ENCODE peak calls at places on chromosome 13, in six cellular contexts. One of them, this sample, is unnamed. For H3K4me1 and H3K9me2, the result is how much of the 10 kb centered on the place peaks cover.

GRCh38 chr13:41520016-41520698 is 62.8 kb downstream of the RGCC start:
- DNase-seq in GM23338: no peak
- DNase-seq in hepatocyte: no peak
- DNase-seq in Karpas-422: peak
- DNase-seq in GM23248: peak
- DNase-seq in HCT116: no peak
- DNase-seq in this sample: no peak

GRCh38 chr13:30021611-30022010 is 171.2 kb upstream of the UBL3 start:
- DNase-seq in GM23338: no peak
- DNase-seq in hepatocyte: no peak
- DNase-seq in Karpas-422: no peak
- DNase-seq in GM23248: peak
- DNase-seq in HCT116: no peak
- DNase-seq in this sample: no peak

GRCh38 chr13:42836930-42837329 is 55.5 kb downstream of the FAM216B start:
- DNase-seq in GM23338: peak
- DNase-seq in hepatocyte: peak
- DNase-seq in Karpas-422: peak
- DNase-seq in GM23248: peak
- DNase-seq in HCT116: peak
- DNase-seq in this sample: peak

GRCh38 chr13:110442946-110443632 is 118.4 kb downstream of the RAB20 start:
- DNase-seq in GM23338: no peak
- DNase-seq in hepatocyte: no peak
- DNase-seq in Karpas-422: no peak
- DNase-seq in GM23248: peak
- DNase-seq in HCT116: no peak
- DNase-seq in this sample: peak

GRCh38 chr13:108267338-108267737 is 2.2 kb upstream of the TNFSF13B start:
- DNase-seq in GM23338: no peak
- DNase-seq in hepatocyte: no peak
- DNase-seq in Karpas-422: no peak
- DNase-seq in GM23248: no peak
- DNase-seq in HCT116: no peak
- DNase-seq in this sample: no peak

GRCh38 chr13:33690321-33690720 is 127.6 kb upstream of the RFC3 start:
- DNase-seq in GM23338: no peak
- DNase-seq in hepatocyte: no peak
- DNase-seq in Karpas-422: no peak
- DNase-seq in GM23248: no peak
- DNase-seq in HCT116: no peak
- DNase-seq in this sample: no peak

GRCh38 chr13:93603043-93603442 is 376.4 kb downstream of the GPC6 start:
- DNase-seq in GM23338: peak
- DNase-seq in hepatocyte: no peak
- DNase-seq in Karpas-422: no peak
- DNase-seq in GM23248: peak
- DNase-seq in HCT116: no peak
- DNase-seq in this sample: peak

GRCh38 chr13:26184791-26185250 is 37.3 kb downstream of the RNF6 start:
- DNase-seq in GM23338: peak
- DNase-seq in hepatocyte: peak
- DNase-seq in Karpas-422: peak
- DNase-seq in GM23248: peak
- DNase-seq in HCT116: peak
- DNase-seq in this sample: peak

GRCh38 chr13:90594694-90595093 is 752.8 kb upstream of the MIR17HG start:
- DNase-seq in GM23338: no peak
- DNase-seq in hepatocyte: no peak
- DNase-seq in Karpas-422: no peak
- DNase-seq in GM23248: peak
- DNase-seq in HCT116: no peak
- DNase-seq in this sample: peak

GRCh38 chr13:39957868-39958676 is 302.6 kb downstream of the COG6 start:
- DNase-seq in GM23338: no peak
- DNase-seq in hepatocyte: no peak
- DNase-seq in Karpas-422: no peak
- DNase-seq in GM23248: no peak
- DNase-seq in HCT116: no peak
- DNase-seq in this sample: no peak

GRCh38 chr13:44088409-44088808 is 208.7 kb downstream of the LACC1 start:
- DNase-seq in GM23338: no peak
- DNase-seq in hepatocyte: no peak
- DNase-seq in Karpas-422: no peak
- DNase-seq in GM23248: no peak
- DNase-seq in HCT116: no peak
- DNase-seq in this sample: no peak

GRCh38 chr13:33258437-33259193 is 26.9 kb downstream of the STARD13 start:
- DNase-seq in GM23338: no peak
- DNase-seq in hepatocyte: no peak
- DNase-seq in Karpas-422: no peak
- DNase-seq in GM23248: peak
- DNase-seq in HCT116: no peak
- DNase-seq in this sample: no peak

GRCh38 chr13:97629601-97630272 is 195.8 kb downstream of the RAP2A start:
- DNase-seq in GM23338: no peak
- DNase-seq in hepatocyte: no peak
- DNase-seq in Karpas-422: no peak
- DNase-seq in GM23248: no peak
- DNase-seq in HCT116: no peak
- DNase-seq in this sample: no peak

GRCh38 chr13:35891973-35892441 is 239.2 kb downstream of the DCLK1 start:
- DNase-seq in GM23338: no peak
- DNase-seq in hepatocyte: peak
- DNase-seq in Karpas-422: no peak
- DNase-seq in GM23248: peak
- DNase-seq in HCT116: no peak
- DNase-seq in this sample: peak

GRCh38 chr13:45564108-45564507 is 51.4 kb downstream of the ERICH6B start:
- DNase-seq in GM23338: no peak
- DNase-seq in hepatocyte: peak
- DNase-seq in Karpas-422: peak
- DNase-seq in GM23248: peak
- DNase-seq in HCT116: no peak
- DNase-seq in this sample: peak

GRCh38 chr13:109873351-109874123 is 87.2 kb upstream of the IRS2 start:
- DNase-seq in GM23338: no peak
- DNase-seq in hepatocyte: no peak
- DNase-seq in Karpas-422: no peak
- DNase-seq in GM23248: no peak
- DNase-seq in HCT116: no peak
- DNase-seq in this sample: no peak

GRCh38 chr13:109778102-109778542 is 8.3 kb downstream of the IRS2 start:
- DNase-seq in GM23338: no peak
- DNase-seq in hepatocyte: peak
- DNase-seq in Karpas-422: no peak
- DNase-seq in GM23248: peak
- DNase-seq in HCT116: no peak
- DNase-seq in this sample: peak

GRCh38 chr13:69585656-69586055 is 522.0 kb upstream of the ATXN8OS start:
- DNase-seq in GM23338: peak
- DNase-seq in hepatocyte: no peak
- DNase-seq in Karpas-422: no peak
- DNase-seq in GM23248: no peak
- DNase-seq in HCT116: no peak
- DNase-seq in this sample: peak

GRCh38 chr13:94195715-94196114 is 283.8 kb downstream of the DCT start:
- DNase-seq in GM23338: no peak
- DNase-seq in hepatocyte: peak
- DNase-seq in Karpas-422: no peak
- DNase-seq in GM23248: peak
- DNase-seq in HCT116: no peak
- DNase-seq in this sample: peak

GRCh38 chr13:90447034-90447734 is 900.3 kb upstream of the MIR17HG start:
- DNase-seq in GM23338: no peak
- DNase-seq in hepatocyte: no peak
- DNase-seq in Karpas-422: no peak
- DNase-seq in GM23248: no peak
- DNase-seq in HCT116: no peak
- DNase-seq in this sample: peak

GRCh38 chr13:33213797-33214196 is 71.8 kb downstream of the STARD13 start:
- DNase-seq in GM23338: peak
- DNase-seq in hepatocyte: no peak
- DNase-seq in Karpas-422: no peak
- DNase-seq in GM23248: peak
- DNase-seq in HCT116: no peak
- DNase-seq in this sample: no peak

GRCh38 chr13:70042193-70042592 is 65.4 kb upstream of the ATXN8OS start:
- DNase-seq in GM23338: no peak
- DNase-seq in hepatocyte: peak
- DNase-seq in Karpas-422: no peak
- DNase-seq in GM23248: no peak
- DNase-seq in HCT116: no peak
- DNase-seq in this sample: no peak

GRCh38 chr13:71962735-71963134 is 95.7 kb upstream of the DACH1 start:
- DNase-seq in GM23338: peak
- DNase-seq in hepatocyte: no peak
- DNase-seq in Karpas-422: no peak
- DNase-seq in GM23248: no peak
- DNase-seq in HCT116: no peak
- DNase-seq in this sample: no peak

GRCh38 chr13:92967923-92968322 is 258.7 kb upstream of the GPC6 start:
- DNase-seq in GM23338: peak
- DNase-seq in hepatocyte: no peak
- DNase-seq in Karpas-422: no peak
- DNase-seq in GM23248: peak
- DNase-seq in HCT116: no peak
- DNase-seq in this sample: peak

GRCh38 chr13:88285329-88285728 is 614.2 kb downstream of the SLITRK5 start:
- DNase-seq in GM23338: no peak
- DNase-seq in hepatocyte: no peak
- DNase-seq in Karpas-422: no peak
- DNase-seq in GM23248: no peak
- DNase-seq in HCT116: no peak
- DNase-seq in this sample: no peak
- H3K4me1 ChIP-seq in GM23338: under half
- H3K4me1 ChIP-seq in hepatocyte: under half
- H3K4me1 ChIP-seq in Karpas-422: under half
- H3K4me1 ChIP-seq in GM23248: under half
- H3K4me1 ChIP-seq in HCT116: under half
- H3K4me1 ChIP-seq in this sample: under half

DNA sequence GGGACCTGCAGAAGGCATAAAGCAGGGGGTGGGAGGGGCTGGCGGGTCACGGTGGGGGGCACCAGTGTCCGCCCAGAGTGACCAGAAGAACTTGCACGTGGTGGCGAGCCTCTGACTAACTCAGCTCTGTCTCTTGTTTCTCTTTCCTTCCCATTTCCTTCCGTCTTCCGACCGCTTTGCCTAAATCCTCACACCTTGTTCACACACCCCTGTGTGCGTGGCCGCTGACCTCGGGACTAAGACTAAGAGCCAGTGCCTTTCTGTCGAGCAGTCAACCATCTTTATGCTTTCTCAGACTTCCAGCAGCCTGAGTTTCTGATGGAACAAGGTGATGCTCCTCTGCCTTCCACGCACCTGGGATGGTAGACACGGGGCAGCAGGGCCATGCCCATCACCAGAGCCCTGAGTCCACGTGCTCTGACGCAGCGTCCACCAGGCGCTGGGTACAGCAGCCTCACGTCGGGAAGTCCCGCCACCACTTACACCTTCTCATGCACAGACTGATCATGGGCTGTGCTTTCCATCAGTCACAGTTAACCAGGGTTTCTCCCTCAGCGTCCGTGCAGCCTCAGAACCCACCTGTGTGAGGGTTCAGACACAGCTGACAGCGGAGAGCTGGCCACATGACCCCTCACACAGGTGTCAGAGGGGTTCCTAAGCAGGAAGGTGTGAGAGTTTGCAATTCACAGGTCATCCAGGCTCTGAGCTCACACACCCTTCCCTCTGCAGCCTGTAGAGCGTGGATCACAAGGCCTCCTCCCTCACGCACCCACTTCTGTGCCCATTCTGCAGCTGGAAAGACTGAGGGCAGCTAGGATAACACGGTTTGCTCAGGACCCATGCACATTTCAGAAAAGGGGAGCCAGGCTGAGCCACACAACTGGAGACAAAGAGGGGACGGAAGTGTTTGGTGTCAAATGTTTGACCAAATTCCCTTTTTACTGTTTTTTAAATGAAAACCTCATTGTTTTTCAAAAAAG is 90.7 kb upstream of the MCF2L start:
- DNase-seq in GM23338: no peak
- DNase-seq in hepatocyte: no peak
- DNase-seq in Karpas-422: no peak
- DNase-seq in GM23248: no peak
- DNase-seq in HCT116: no peak
- DNase-seq in this sample: no peak
- H3K9me2 ChIP-seq in GM23338: under half
- H3K9me2 ChIP-seq in hepatocyte: under half
- H3K9me2 ChIP-seq in Karpas-422: under half
- H3K9me2 ChIP-seq in GM23248: under half
- H3K9me2 ChIP-seq in HCT116: under half
- H3K9me2 ChIP-seq in this sample: under half

GRCh38 chr13:52461265-52461664 is 6.0 kb downstream of the CKAP2 start:
- DNase-seq in GM23338: no peak
- DNase-seq in hepatocyte: no peak
- DNase-seq in Karpas-422: no peak
- DNase-seq in GM23248: no peak
- DNase-seq in HCT116: no peak
- DNase-seq in this sample: no peak
- H3K4me1 ChIP-seq in GM23338: under half
- H3K4me1 ChIP-seq in hepatocyte: under half
- H3K4me1 ChIP-seq in Karpas-422: under half
- H3K4me1 ChIP-seq in GM23248: under half
- H3K4me1 ChIP-seq in HCT116: under half
- H3K4me1 ChIP-seq in this sample: under half

GRCh38 chr13:60494296-60494695 is 97.3 kb downstream of the TDRD3 start:
- DNase-seq in GM23338: peak
- DNase-seq in hepatocyte: no peak
- DNase-seq in Karpas-422: no peak
- DNase-seq in GM23248: no peak
- DNase-seq in HCT116: no peak
- DNase-seq in this sample: no peak
- H3K9me2 ChIP-seq in GM23338: under half
- H3K9me2 ChIP-seq in hepatocyte: under half
- H3K9me2 ChIP-seq in Karpas-422: under half
- H3K9me2 ChIP-seq in GM23248: under half
- H3K9me2 ChIP-seq in HCT116: under half
- H3K9me2 ChIP-seq in this sample: under half

GRCh38 chr13:75417006-75417384 is 65.0 kb downstream of the TBC1D4 start:
- DNase-seq in GM23338: no peak
- DNase-seq in hepatocyte: no peak
- DNase-seq in Karpas-422: no peak
- DNase-seq in GM23248: peak
- DNase-seq in HCT116: no peak
- DNase-seq in this sample: peak
- H3K4me1 ChIP-seq in GM23338: under half
- H3K4me1 ChIP-seq in hepatocyte: under half
- H3K4me1 ChIP-seq in Karpas-422: under half
- H3K4me1 ChIP-seq in GM23248: under half
- H3K4me1 ChIP-seq in HCT116: under half
- H3K4me1 ChIP-seq in this sample: half or more